ENCODE peak calls at places on chromosomes 6 and 20, in six cellular contexts. Y is fibroblast of the aortic adventitia, J is ovary, T is mucosa of descending colon, Q is small intestine, O is adrenal gland. P is an unnamed sample.

GRCh38 chr6:131954775-131955107 is 3.6 kb upstream of the CCN2 start:
- DNase-seq in Y (peak), O (no peak), T (peak), Q (peak), J (peak), P (no peak)

GRCh38 chr20:14444106-14444505 is 106.7 kb upstream of the FLRT3 start:
- DNase-seq in T (no peak), J (no peak), Q (no peak), Y (peak), O (no peak), P (no peak)

GRCh38 chr6:169266261-169266660 is 12.6 kb upstream of the THBS2 start:
- DNase-seq in Q (no peak), O (no peak), T (no peak), Y (no peak), J (no peak), P (no peak)

GRCh38 chr6:193773-194310 is 98.4 kb upstream of the DUSP22 start:
- DNase-seq in Y (no peak), J (no peak), Q (peak), T (no peak), O (no peak), P (no peak)

GRCh38 chr20:24684954-24685691 is 215.7 kb downstream of the SYNDIG1 start:
- DNase-seq in Y (no peak), Q (no peak), T (no peak), J (no peak), O (peak), P (peak)

GRCh38 chr20:59010321-59010994 is 3.4 kb upstream of the CTSZ start:
- DNase-seq in J (no peak), T (peak), Q (peak), Y (no peak), O (no peak), P (peak)

GRCh38 chr6:158475344-158476302 is 84.3 kb upstream of the TMEM181 start:
- DNase-seq in T (peak), O (no peak), Y (peak), J (no peak), Q (peak), P (no peak)

GRCh38 chr6:160386869-160387518 is 38.8 kb downstream of the SLC22A3 start:
- DNase-seq in O (no peak), T (no peak), J (no peak), Q (peak), Y (peak), P (no peak)

GRCh38 chr20:14711681-14712080 is 374.3 kb upstream of the FLRT3 start:
- DNase-seq in Y (peak), Q (no peak), T (no peak), J (no peak), O (no peak), P (no peak)

GRCh38 chr20:45341939-45342862 is 6.0 kb downstream of the SDC4 start:
- DNase-seq in J (peak), T (peak), Y (peak), Q (no peak), O (peak), P (peak)

GRCh38 chr20:24742989-24743388 is 206.1 kb upstream of the CST7 start:
- DNase-seq in Q (no peak), T (no peak), J (no peak), Y (no peak), O (no peak), P (no peak)

GRCh38 chr6:160494576-160494975 is 146.4 kb downstream of the SLC22A3 start:
- DNase-seq in Q (no peak), T (no peak), Y (peak), O (no peak), J (no peak), P (no peak)

GRCh38 chr6:14353263-14353662 is 235.7 kb downstream of the CD83 start:
- DNase-seq in T (no peak), Q (no peak), O (no peak), J (no peak), Y (no peak), P (no peak)

GRCh38 chr6:129623008-129623732 is 86.8 kb downstream of the ARHGAP18 start:
- DNase-seq in Q (no peak), J (no peak), Y (no peak), T (no peak), O (no peak), P (no peak)

GRCh38 chr6:126060400-126060799 is 74.1 kb downstream of the TRMT11 start:
- DNase-seq in T (no peak), Q (no peak), Y (no peak), J (no peak), O (no peak), P (no peak)

GRCh38 chr20:53872081-53872541 is 198.3 kb downstream of the BCAS1 start:
- DNase-seq in O (no peak), T (no peak), Q (no peak), J (no peak), Y (peak), P (no peak)

GRCh38 chr6:3653528-3654070 is 97.9 kb downstream of the PXDC1 start:
- DNase-seq in J (no peak), Y (no peak), Q (no peak), O (no peak), T (no peak), P (no peak)

GRCh38 chr20:50708845-50709555 is 17.7 kb upstream of the RIPOR3 start:
- DNase-seq in O (no peak), Q (peak), Y (no peak), T (no peak), J (no peak), P (no peak)

GRCh38 chr6:31418251-31418650 is 14.9 kb downstream of the MICA start:
- DNase-seq in Q (no peak), J (no peak), T (no peak), Y (no peak), O (no peak), P (no peak)

GRCh38 chr6:7615611-7616383 is 25.8 kb downstream of the SNRNP48 start:
- DNase-seq in Q (peak), O (peak), Y (peak), J (no peak), T (peak), P (no peak)

GRCh38 chr6:111550953-111551352 is 54.7 kb downstream of the TRAF3IP2 start:
- DNase-seq in T (no peak), Y (no peak), O (no peak), J (no peak), Q (no peak), P (no peak)

GRCh38 chr6:163707385-163708355 is 293.2 kb downstream of the QKI start:
- DNase-seq in Y (no peak), T (no peak), O (no peak), Q (no peak), J (no peak), P (no peak)

DNA sequence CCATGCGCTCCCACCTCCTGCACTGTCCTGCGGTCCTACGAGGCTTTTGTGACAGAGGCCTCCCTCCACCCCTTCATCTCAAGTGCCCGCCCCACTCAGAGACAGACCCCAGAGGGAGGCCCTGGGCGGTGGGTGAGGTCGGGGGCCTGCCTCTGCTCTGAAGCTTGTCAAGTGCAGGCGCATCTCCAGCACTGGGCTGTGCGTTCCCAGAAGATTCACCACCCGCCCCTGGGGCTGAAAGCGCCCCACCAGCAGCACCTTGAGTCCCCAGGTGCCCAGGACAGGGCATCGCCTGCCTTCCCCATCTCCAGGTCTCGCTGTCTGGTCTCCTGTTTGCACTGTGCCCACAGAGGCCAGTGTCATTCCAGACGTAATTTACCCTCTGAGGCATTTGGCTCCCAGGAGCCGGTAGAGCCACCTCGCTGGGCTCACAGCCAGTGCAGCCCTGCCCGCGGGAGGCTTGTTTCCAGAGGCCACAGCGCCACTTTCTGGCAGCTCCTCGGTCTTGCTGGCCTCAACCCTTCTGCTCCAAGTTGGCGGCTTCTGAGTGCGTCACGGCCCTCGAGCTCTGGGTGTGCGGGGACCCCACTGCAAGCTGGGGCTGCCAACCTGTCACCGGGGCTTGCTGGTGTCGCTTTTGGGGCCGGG is 191.1 kb downstream of the TAF4 start:
- DNase-seq in J (no peak), Q (peak), T (no peak), O (no peak), Y (peak), P (no peak)
- H3K4me3 ChIP-seq in J (no peak), Q (no peak), T (no peak), O (no peak), Y (no peak), P (no peak)

GRCh38 chr6:15461127-15461944 is 201.5 kb downstream of the DTNBP1 start:
- DNase-seq in T (no peak), J (no peak), Q (peak), O (no peak), Y (no peak), P (no peak)

GRCh38 chr6:15460110-15460727 is 202.6 kb downstream of the DTNBP1 start:
- DNase-seq in T (no peak), Y (no peak), O (peak), Q (no peak), J (no peak), P (no peak)

GRCh38 chr6:15456422-15456821 is 206.4 kb downstream of the DTNBP1 start:
- DNase-seq in Y (no peak), O (no peak), J (no peak), T (no peak), Q (no peak), P (no peak)

GRCh38 chr6:15457121-15457646 is 205.6 kb downstream of the DTNBP1 start:
- DNase-seq in O (no peak), Q (no peak), Y (no peak), T (no peak), J (no peak), P (no peak)

DNA sequence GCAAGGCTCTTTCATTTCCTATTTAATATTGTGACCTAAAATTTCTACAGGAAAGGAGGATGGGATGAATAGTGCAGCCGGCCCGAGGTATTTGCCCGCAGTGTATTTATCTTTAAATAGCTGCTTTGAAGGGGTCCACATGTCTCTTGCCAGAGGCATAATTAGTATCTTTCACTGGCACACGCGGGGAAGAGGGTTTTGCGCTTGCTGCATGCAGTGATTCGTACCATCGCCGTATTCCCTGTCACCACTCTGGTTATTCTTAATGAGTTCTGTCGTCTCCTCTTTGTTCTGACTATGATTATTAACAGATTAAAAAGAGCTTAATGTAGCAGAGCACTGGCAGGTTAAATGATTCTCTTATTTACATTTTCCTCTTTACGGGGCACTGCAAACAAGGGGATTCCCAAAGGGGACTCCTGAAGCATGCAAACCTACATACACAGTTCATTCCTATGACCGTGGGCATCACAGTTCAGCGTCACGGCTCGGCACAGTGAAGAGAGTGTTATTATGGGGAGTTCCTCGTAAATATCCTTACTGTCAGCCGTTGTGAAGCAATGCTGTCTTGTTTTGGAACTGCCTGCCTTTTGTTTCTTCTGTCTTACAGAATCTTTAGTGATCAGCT is 204.8 kb downstream of the DTNBP1 start:
- DNase-seq in Q (no peak), Y (no peak), J (no peak), O (no peak), T (no peak), P (no peak)
- H3K4me3 ChIP-seq in Q (no peak), Y (no peak), J (no peak), O (no peak), T (no peak), P (no peak)

GRCh38 chr6:27472182-27472616 is 706 bp downstream of the ZNF184 start:
- DNase-seq in Y (peak), J (peak), T (peak), Q (no peak), O (peak), P (peak)

GRCh38 chr6:27470023-27470422 is 2.9 kb downstream of the ZNF184 start:
- DNase-seq in Q (no peak), O (no peak), J (no peak), T (no peak), Y (no peak), P (no peak)

GRCh38 chr6:27472617-27473400 is at the start of gene ZNF184:
- DNase-seq in O (peak), J (peak), Y (peak), Q (peak), T (peak), P (peak)

GRCh38 chr6:27471365-27472115 is 1.4 kb downstream of the ZNF184 start:
- DNase-seq in O (no peak), Y (no peak), T (no peak), Q (peak), J (no peak), P (no peak)

GRCh38 chr6:27468334-27468733 is 4.6 kb downstream of the ZNF184 start:
- DNase-seq in Q (no peak), J (no peak), T (no peak), Y (peak), O (no peak), P (no peak)
- H3K4me3 ChIP-seq in Q (no peak), J (no peak), T (no peak), Y (no peak), O (no peak), P (no peak)

DNA sequence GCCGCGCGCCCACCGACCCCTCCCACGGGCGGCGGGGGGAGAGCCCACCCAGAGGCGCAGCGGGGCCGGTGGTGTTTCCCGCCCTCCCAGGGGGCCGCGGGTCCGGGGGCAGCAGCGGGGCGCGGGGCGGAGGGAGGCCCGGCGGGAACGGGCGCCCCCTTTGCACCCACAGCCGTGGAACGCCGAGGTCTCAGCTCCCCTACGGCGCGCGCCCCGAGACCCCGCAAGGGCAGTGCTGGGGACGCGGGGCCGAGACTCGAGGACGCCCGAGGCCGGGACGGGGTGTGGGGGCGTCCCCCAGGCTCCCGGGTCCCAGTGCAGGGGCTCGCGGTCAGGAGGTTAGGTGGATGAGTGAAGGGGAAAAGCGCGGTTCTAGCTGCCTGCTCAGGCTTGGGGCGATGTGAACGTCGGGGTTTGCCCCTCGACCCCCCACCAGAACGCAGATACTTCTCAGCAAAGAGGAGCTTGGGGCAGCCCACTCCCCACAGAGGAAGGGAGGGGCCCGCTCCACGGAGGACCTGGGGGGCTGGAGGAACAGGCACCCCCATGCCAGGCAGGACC is 65.5 kb upstream of the BHLHE23 start:
- DNase-seq in T (no peak), Q (no peak), J (no peak), O (no peak), Y (no peak), P (peak)
- H3K4me3 ChIP-seq in T (no peak), Q (no peak), J (no peak), O (no peak), Y (no peak), P (no peak)

DNA sequence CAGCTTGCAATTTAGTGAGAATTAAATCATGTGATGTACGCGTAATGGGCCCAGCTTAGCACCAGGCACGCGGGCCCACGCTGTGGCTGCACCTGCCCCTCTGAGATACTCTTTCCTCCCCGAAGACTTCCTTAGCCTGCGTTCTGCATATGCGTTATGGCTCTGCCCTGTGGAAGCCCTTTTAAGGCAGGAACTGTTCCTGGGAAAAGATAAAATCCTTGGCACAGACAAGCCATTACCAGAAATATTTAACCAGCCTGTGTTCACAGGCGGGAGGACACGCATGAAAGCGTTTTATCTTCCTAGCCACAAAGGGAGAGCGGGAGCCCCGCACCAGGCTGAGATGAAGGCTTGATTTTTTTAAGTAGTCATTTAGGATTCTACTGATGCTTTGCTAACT is 311.0 kb downstream of the LRFN2 start:
- DNase-seq in J (no peak), Y (no peak), O (no peak), Q (peak), T (no peak), P (no peak)
- H3K4me3 ChIP-seq in J (no peak), Y (no peak), O (no peak), Q (no peak), T (no peak), P (no peak)

GRCh38 chr6:41046084-41046483 is 3.8 kb downstream of the TSPO2 start:
- DNase-seq in T (no peak), O (no peak), Y (no peak), J (no peak), Q (no peak), P (no peak)
- H3K4me3 ChIP-seq in T (no peak), O (no peak), Y (no peak), J (no peak), Q (no peak), P (no peak)

GRCh38 chr20:46627251-46627650 is 24.0 kb downstream of the SLC13A3 start:
- DNase-seq in O (no peak), Y (no peak), J (no peak), Q (no peak), T (no peak), P (no peak)

GRCh38 chr20:46624941-46625340 is 26.3 kb downstream of the SLC13A3 start:
- DNase-seq in Q (no peak), T (no peak), J (no peak), Y (no peak), O (no peak), P (no peak)

GRCh38 chr20:46629341-46629740 is 21.9 kb downstream of the SLC13A3 start:
- DNase-seq in O (no peak), T (no peak), Y (no peak), J (no peak), Q (no peak), P (no peak)

GRCh38 chr20:46626799-46627198 is 24.5 kb downstream of the SLC13A3 start:
- DNase-seq in O (no peak), Q (no peak), T (no peak), Y (no peak), J (no peak), P (no peak)

DNA sequence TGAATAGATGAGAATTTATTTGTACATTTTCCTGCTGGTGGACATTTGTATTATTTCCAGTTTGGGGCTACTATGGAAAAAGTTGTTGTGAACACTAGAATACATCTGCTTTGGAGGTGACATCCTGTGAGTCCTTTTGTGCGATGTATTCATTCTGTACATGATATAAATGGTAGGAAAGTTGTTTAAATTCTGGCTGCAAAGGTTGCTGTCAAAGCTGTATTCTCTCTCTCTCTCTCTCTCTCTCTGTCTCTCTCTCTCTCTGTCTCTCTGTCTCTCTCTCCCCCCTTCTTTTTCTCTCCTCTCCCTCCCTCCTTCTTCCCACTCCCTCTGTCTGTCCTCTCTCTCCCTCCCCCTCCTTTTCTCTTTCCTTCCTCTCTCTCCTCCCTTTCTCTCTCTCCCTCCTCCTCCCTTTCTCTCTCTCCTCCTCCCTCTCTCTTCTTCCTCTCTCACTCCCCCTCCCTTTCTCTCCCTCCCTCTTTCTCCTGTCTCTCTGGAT is 25.3 kb downstream of the SLC13A3 start:
- DNase-seq in J (no peak), T (no peak), Y (no peak), Q (no peak), O (no peak), P (no peak)
- H3K4me3 ChIP-seq in J (no peak), T (no peak), Y (no peak), Q (no peak), O (no peak), P (no peak)

DNA sequence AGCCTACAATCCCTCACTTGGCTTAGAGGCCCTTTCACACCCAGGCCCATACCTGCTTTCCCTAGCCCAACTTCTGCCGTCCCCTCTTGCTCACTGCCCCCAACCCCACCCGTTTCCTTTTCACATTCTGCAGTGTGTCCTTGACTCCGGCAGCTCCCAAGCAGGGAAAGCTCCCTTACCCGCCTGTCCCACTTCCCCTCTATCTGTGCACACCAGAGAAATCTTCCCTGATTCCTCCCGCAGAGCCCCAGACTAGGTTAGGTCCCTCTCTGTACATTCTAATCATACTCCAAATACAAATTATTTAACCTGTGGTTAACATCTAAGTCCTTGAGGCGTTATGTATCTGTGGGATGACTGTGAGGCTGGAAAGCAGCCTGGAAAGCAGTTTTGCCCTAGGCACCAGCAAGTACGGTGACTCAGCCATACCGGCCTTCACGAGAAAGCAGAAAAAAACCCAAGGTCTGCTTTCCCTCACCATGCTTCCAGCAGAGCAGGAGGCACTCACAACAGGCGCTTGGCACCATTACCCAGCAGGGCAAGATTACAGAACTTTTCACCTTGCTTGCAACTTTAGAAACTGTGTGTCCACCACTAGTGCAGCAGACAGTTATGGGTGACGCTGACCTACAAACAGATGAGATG is 22.3 kb downstream of the ELOVL5 start:
- DNase-seq in J (peak), Q (no peak), Y (peak), O (peak), T (no peak), P (no peak)
- H3K4me3 ChIP-seq in J (no peak), Q (no peak), Y (no peak), O (no peak), T (no peak), P (no peak)

GRCh38 chr6:53512631-53513030 is 32.3 kb downstream of the GCLC start:
- DNase-seq in T (no peak), O (no peak), Q (peak), J (no peak), Y (no peak), P (no peak)
- H3K4me3 ChIP-seq in T (no peak), O (no peak), Q (no peak), J (no peak), Y (no peak), P (no peak)

GRCh38 chr6:109484161-109484560 is 1.1 kb upstream of the ZBTB24 start:
- DNase-seq in J (no peak), Y (peak), T (no peak), O (no peak), Q (no peak), P (no peak)
- H3K4me3 ChIP-seq in J (no peak), Y (no peak), T (no peak), O (no peak), Q (no peak), P (no peak)